ENCODE peak calls at places on chromosomes 16 and 17, in four cellular contexts. One of them, this sample, is unnamed.

GRCh38 chr17:72661093-72661944 is 431.2 kb downstream of the SLC39A11 start:
- DNase-seq in mammary epithelial cell: peak; percentile 100
- DNase-seq in GM12878: no peak
- DNase-seq in HepG2: peak; percentile 98
- DNase-seq in this sample: no peak

GRCh38 chr17:75542728-75543336 is 17.3 kb downstream of the LLGL2 start:
- DNase-seq in mammary epithelial cell: no peak
- DNase-seq in GM12878: no peak
- DNase-seq in HepG2: no peak
- DNase-seq in this sample: no peak

GRCh38 chr17:69142473-69142802 is 743 bp upstream of the ABCA6 start:
- DNase-seq in mammary epithelial cell: peak; percentile 25
- DNase-seq in GM12878: no peak
- DNase-seq in HepG2: peak; percentile 27
- DNase-seq in this sample: peak; percentile 47

GRCh38 chr17:65356524-65356923 is 204.9 kb downstream of the AXIN2 start:
- DNase-seq in mammary epithelial cell: no peak
- DNase-seq in GM12878: no peak
- DNase-seq in HepG2: no peak
- DNase-seq in this sample: no peak

GRCh38 chr17:3976675-3977171 is 12.5 kb upstream of the ATP2A3 start:
- DNase-seq in mammary epithelial cell: no peak
- DNase-seq in GM12878: no peak
- DNase-seq in HepG2: no peak
- DNase-seq in this sample: no peak

GRCh38 chr16:477758-478157 is 49.8 kb upstream of the CAPN15 start:
- DNase-seq in mammary epithelial cell: no peak
- DNase-seq in GM12878: no peak
- DNase-seq in HepG2: no peak
- DNase-seq in this sample: no peak

GRCh38 chr17:80892019-80892855 is 99.4 kb upstream of the CHMP6 start:
- DNase-seq in mammary epithelial cell: peak; percentile 98
- DNase-seq in GM12878: peak; percentile 77
- DNase-seq in HepG2: no peak
- DNase-seq in this sample: no peak

GRCh38 chr17:47363171-47363570 is 39.4 kb downstream of the EFCAB13 start:
- DNase-seq in mammary epithelial cell: peak; percentile 12
- DNase-seq in GM12878: no peak
- DNase-seq in HepG2: no peak
- DNase-seq in this sample: no peak

GRCh38 chr17:55986817-55987216 is 166.5 kb upstream of the ANKFN1 start:
- DNase-seq in mammary epithelial cell: no peak
- DNase-seq in GM12878: no peak
- DNase-seq in HepG2: no peak
- DNase-seq in this sample: no peak

GRCh38 chr17:6753006-6753445 is 2.8 kb upstream of the XAF1 start:
- DNase-seq in mammary epithelial cell: peak; percentile 66
- DNase-seq in GM12878: no peak
- DNase-seq in HepG2: peak; percentile 11
- DNase-seq in this sample: peak; percentile 45

GRCh38 chr17:30995347-30995746 is 24.5 kb downstream of the RNF135 start:
- DNase-seq in mammary epithelial cell: no peak
- DNase-seq in GM12878: no peak
- DNase-seq in HepG2: no peak
- DNase-seq in this sample: no peak

GRCh38 chr16:525520-526180 is 1.9 kb upstream of the CAPN15 start:
- DNase-seq in mammary epithelial cell: peak; percentile 93
- DNase-seq in GM12878: peak; percentile 62
- DNase-seq in HepG2: no peak
- DNase-seq in this sample: peak; percentile 58

DNA sequence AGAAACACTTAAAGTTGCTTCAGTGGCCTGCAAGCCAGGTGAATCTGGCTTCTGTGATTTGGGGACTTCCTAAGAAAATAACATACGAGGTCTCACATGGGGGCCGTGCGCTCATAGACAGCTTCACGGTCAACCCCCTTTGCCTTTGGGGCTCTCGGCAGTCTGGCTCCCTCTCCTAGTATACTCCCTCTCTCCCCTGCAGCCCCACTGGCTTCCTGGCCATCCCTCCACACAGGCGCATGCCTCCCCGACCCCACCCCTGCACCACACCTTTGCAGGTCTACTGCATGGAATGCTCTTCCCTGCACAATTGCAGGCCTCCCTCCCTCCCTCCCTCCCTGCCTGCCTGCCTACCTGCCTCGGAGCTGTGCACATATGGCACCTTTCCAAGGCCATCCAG is 127.7 kb downstream of the RBFOX3 start:
- DNase-seq in mammary epithelial cell: no peak
- DNase-seq in GM12878: no peak
- DNase-seq in HepG2: no peak
- DNase-seq in this sample: no peak
- H3K4me1 ChIP-seq in mammary epithelial cell: no peaks in the 10 kb centered on the region
- H3K4me1 ChIP-seq in GM12878: no peaks in the 10 kb centered on the region
- H3K4me1 ChIP-seq in HepG2: peaks cover 8% of the 10 kb centered on the region
- H3K4me1 ChIP-seq in this sample: no peaks in the 10 kb centered on the region

GRCh38 chr17:73901661-73902415 is 257.6 kb upstream of the SDK2 start:
- DNase-seq in mammary epithelial cell: peak; percentile 3
- DNase-seq in GM12878: no peak
- DNase-seq in HepG2: no peak
- DNase-seq in this sample: peak; percentile 49
- TF ChIP-seq EZH2 in mammary epithelial cell: no peak
- TF ChIP-seq EZH2 in GM12878: no peak
- TF ChIP-seq EZH2 in HepG2: no peak
- TF ChIP-seq EZH2 in this sample: no peak

DNA sequence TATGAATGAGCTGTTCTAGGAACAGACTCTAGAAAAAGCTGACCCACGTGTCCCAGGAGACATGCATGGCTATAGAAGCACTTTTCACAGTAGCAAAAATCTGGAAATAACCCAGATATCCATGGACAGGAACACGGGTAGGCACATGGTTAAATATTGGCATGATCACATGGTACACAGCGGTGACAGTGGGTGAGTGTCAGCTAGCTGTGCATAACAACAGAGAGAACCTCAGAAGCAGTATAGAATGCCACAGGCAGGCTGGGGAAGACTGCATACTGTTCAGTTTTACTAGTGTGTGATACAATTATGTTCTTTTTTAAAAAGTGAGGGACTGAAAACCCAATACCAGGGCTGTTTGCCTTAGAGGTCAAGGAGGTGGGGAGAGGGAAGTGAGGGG is 31.4 kb downstream of the EPN2 start:
- DNase-seq in mammary epithelial cell: no peak
- DNase-seq in GM12878: no peak
- DNase-seq in HepG2: no peak
- DNase-seq in this sample: no peak
- H3K4me1 ChIP-seq in mammary epithelial cell: no peaks in the 10 kb centered on the region
- H3K4me1 ChIP-seq in GM12878: peaks cover 18% of the 10 kb centered on the region
- H3K4me1 ChIP-seq in HepG2: peaks cover 41% of the 10 kb centered on the region
- H3K4me1 ChIP-seq in this sample: peaks cover 10% of the 10 kb centered on the region

DNA sequence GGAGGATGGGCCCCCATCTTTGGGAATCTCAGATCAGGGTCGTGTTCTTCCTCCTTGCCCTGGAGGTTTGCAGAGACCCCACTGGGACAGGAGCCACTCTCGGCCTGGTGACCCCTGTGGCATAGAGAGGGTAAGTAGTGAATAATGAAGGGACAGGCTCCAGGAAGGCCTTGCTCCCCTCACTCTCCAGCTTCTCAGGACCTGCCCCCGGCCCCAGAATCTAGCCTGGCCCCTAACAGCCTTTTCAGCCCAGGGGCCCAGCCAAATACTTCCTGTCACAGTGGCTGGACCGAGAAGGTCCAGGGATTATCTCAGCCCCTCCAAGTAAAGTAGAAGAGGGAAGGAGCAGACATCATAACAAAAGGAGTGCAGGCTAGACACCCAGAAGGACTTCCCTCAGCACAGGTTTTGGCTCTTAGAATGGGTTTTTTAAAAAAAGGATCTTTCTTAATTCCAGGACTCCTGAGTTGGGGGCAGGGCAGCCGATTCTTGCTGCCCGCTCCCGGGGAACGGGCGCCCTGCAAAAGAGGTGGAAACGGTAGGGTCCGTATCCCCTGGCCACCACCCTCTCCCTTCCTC is 637 bp upstream of the NXPH3 start:
- DNase-seq in mammary epithelial cell: no peak
- DNase-seq in GM12878: no peak
- DNase-seq in HepG2: no peak
- DNase-seq in this sample: no peak
- TF ChIP-seq EZH2 in mammary epithelial cell: no peak
- TF ChIP-seq EZH2 in GM12878: no peak
- TF ChIP-seq EZH2 in HepG2: no peak
- TF ChIP-seq EZH2 in this sample: no peak